ENCODE peak calls at places on chromosomes 5 and 9, in eight cellular contexts. I is GM19239; G is right cardiac atrium; Q is mammary epithelial cell; B is HEK293T; U is transverse colon; L is HT1080; H is stimulated activated CD8-positive, alpha-beta memory T cell treated with anti-CD3 and anti-CD28 coated beads, Interleukin-7, amount 100 ng/mL, for 24 hours. A is an unnamed sample.

GRCh38 chr9:128250839-128251558 is 24.8 kb downstream of the GOLGA2 start:
- DNase-seq in I (no peak), G (no peak), Q (no peak), B (no peak), U (no peak), L (no peak), H (no peak), A (no peak)

GRCh38 chr5:36334315-36334714 is 32.6 kb upstream of the RANBP3L start:
- DNase-seq in I (no peak), G (no peak), Q (no peak), B (no peak), U (no peak), L (no peak), H (no peak), A (no peak)

GRCh38 chr5:39501403-39501802 is 76.6 kb upstream of the DAB2 start:
- DNase-seq in I (no peak), G (peak), Q (no peak), B (no peak), U (no peak), L (peak), H (no peak), A (no peak)

GRCh38 chr9:74570879-74571512 is 73.9 kb downstream of the RORB start:
- DNase-seq in I (no peak), G (no peak), Q (peak), B (peak), U (no peak), L (peak), H (no peak), A (peak)

GRCh38 chr9:18393340-18394130 is 80.4 kb upstream of the ADAMTSL1 start:
- DNase-seq in I (no peak), G (peak), Q (peak), B (peak), U (peak), L (peak), H (no peak), A (no peak)

GRCh38 chr9:132201780-132202703 is 40.2 kb downstream of the NTNG2 start:
- DNase-seq in I (no peak), G (no peak), Q (no peak), B (no peak), U (no peak), L (no peak), H (no peak), A (no peak)

GRCh38 chr9:5843450-5844249 is 10.7 kb upstream of the ERMP1 start:
- DNase-seq in I (no peak), G (no peak), Q (no peak), B (peak), U (no peak), L (peak), H (no peak), A (no peak)

GRCh38 chr9:133726401-133727276 is 11.5 kb downstream of the SARDH start:
- DNase-seq in I (no peak), G (no peak), Q (peak), B (peak), U (peak), L (peak), H (peak), A (peak)

GRCh38 chr9:102779341-102779740 is 215.8 kb upstream of the CYLC2 start:
- DNase-seq in I (no peak), G (no peak), Q (no peak), B (no peak), U (no peak), L (peak), H (no peak), A (no peak)

GRCh38 chr5:84290161-84290560 is 94.5 kb downstream of the EDIL3 start:
- DNase-seq in I (no peak), G (no peak), Q (no peak), B (no peak), U (no peak), L (peak), H (no peak), A (no peak)

GRCh38 chr5:77015938-77016569 is 14.2 kb upstream of the AGGF1 start:
- DNase-seq in I (no peak), G (no peak), Q (peak), B (peak), U (no peak), L (peak), H (no peak), A (peak)

GRCh38 chr9:68794898-68795297 is 89.9 kb downstream of the PIP5K1B start:
- DNase-seq in I (no peak), G (no peak), Q (no peak), B (no peak), U (no peak), L (no peak), H (no peak), A (no peak)

GRCh38 chr5:60196382-60197113 is 303.0 kb upstream of the PDE4D start:
- DNase-seq in I (no peak), G (peak), Q (peak), B (no peak), U (no peak), L (peak), H (no peak), A (no peak)

GRCh38 chr9:81596671-81597426 is 92.5 kb downstream of the TLE1 start:
- DNase-seq in I (no peak), G (no peak), Q (no peak), B (no peak), U (no peak), L (no peak), H (no peak), A (no peak)

GRCh38 chr9:89655990-89656657 is 51.3 kb downstream of the GADD45G start:
- DNase-seq in I (no peak), G (no peak), Q (no peak), B (no peak), U (no peak), L (no peak), H (no peak), A (no peak)

GRCh38 chr9:131439224-131439623 is 45.3 kb downstream of the PRRC2B start:
- DNase-seq in I (no peak), G (no peak), Q (no peak), B (no peak), U (no peak), L (no peak), H (no peak), A (no peak)

GRCh38 chr5:82749453-82749852 is 327.7 kb downstream of the TMEM167A start:
- DNase-seq in I (no peak), G (no peak), Q (peak), B (no peak), U (no peak), L (peak), H (no peak), A (no peak)

GRCh38 chr5:56344594-56344993 is 111.5 kb upstream of the ANKRD55 start:
- DNase-seq in I (no peak), G (no peak), Q (no peak), B (no peak), U (no peak), L (no peak), H (no peak), A (no peak)

GRCh38 chr5:62778327-62779009 is 199.8 kb downstream of the LRRC70 start:
- DNase-seq in I (no peak), G (no peak), Q (no peak), B (no peak), U (no peak), L (no peak), H (no peak), A (no peak)

GRCh38 chr5:15183520-15183919 is 311.9 kb upstream of the ANKH start:
- DNase-seq in I (no peak), G (no peak), Q (no peak), B (no peak), U (no peak), L (no peak), H (no peak), A (no peak)

GRCh38 chr5:139462582-139463276 is at the start of gene ECSCR:
- DNase-seq in I (no peak), G (peak), Q (no peak), B (no peak), U (no peak), L (peak), H (no peak), A (no peak)

GRCh38 chr5:56516936-56517521 is 283.9 kb upstream of the ANKRD55 start:
- DNase-seq in I (no peak), G (peak), Q (peak), B (no peak), U (no peak), L (no peak), H (no peak), A (no peak)

GRCh38 chr9:111482656-111483418 is 1.3 kb downstream of the ECPAS start:
- DNase-seq in I (peak), G (peak), Q (peak), B (peak), U (peak), L (peak), H (peak), A (peak)

GRCh38 chr5:24547127-24547526 is 97.7 kb downstream of the CDH10 start:
- DNase-seq in I (no peak), G (no peak), Q (no peak), B (peak), U (no peak), L (no peak), H (no peak), A (no peak)

GRCh38 chr9:137606734-137607138 is 1.2 kb downstream of the ARRDC1 start:
- DNase-seq in I (no peak), G (no peak), Q (no peak), B (no peak), U (no peak), L (no peak), H (no peak), A (no peak)

GRCh38 chr5:153749941-153750340 is 259.5 kb downstream of the GRIA1 start:
- DNase-seq in I (no peak), G (no peak), Q (no peak), B (no peak), U (no peak), L (no peak), H (no peak), A (no peak)

GRCh38 chr9:93207326-93207814 is 23.4 kb downstream of the WNK2 start:
- DNase-seq in I (no peak), G (peak), Q (no peak), B (no peak), U (no peak), L (no peak), H (no peak), A (no peak)

GRCh38 chr9:107484117-107484723 is 5.3 kb downstream of the KLF4 start:
- DNase-seq in I (no peak), G (no peak), Q (peak), B (peak), U (peak), L (peak), H (no peak), A (peak)

GRCh38 chr5:170184737-170185136 is 48.0 kb upstream of the C5orf58 start:
- DNase-seq in I (no peak), G (no peak), Q (no peak), B (no peak), U (no peak), L (no peak), H (no peak), A (no peak)

GRCh38 chr5:14105717-14106435 is 37.3 kb upstream of the TRIO start:
- DNase-seq in I (no peak), G (no peak), Q (peak), B (no peak), U (no peak), L (peak), H (no peak), A (no peak)

GRCh38 chr5:27706832-27707231 is 668.4 kb upstream of the CDH9 start:
- DNase-seq in I (no peak), G (no peak), Q (peak), B (no peak), U (no peak), L (peak), H (no peak), A (no peak)

GRCh38 chr9:129887210-129888084 is 52.2 kb downstream of the USP20 start:
- DNase-seq in I (no peak), G (no peak), Q (no peak), B (no peak), U (peak), L (peak), H (no peak), A (no peak)

GRCh38 chr5:58268263-58268662 is 191.6 kb downstream of the PLK2 start:
- DNase-seq in I (no peak), G (no peak), Q (no peak), B (no peak), U (no peak), L (no peak), H (no peak), A (no peak)

GRCh38 chr9:68492801-68493200 is 47.9 kb downstream of the TMEM252 start:
- DNase-seq in I (no peak), G (no peak), Q (no peak), B (no peak), U (no peak), L (no peak), H (no peak), A (no peak)

GRCh38 chr9:108443278-108443633 is 412.5 kb downstream of the ACTL7B start:
- DNase-seq in I (no peak), G (no peak), Q (peak), B (no peak), U (no peak), L (no peak), H (no peak), A (no peak)

GRCh38 chr9:85900504-85901201 is 40.3 kb upstream of the NAA35 start:
- DNase-seq in I (peak), G (peak), Q (peak), B (peak), U (peak), L (peak), H (peak), A (peak)

GRCh38 chr9:89390068-89390555 is 71.8 kb downstream of the SECISBP2 start:
- DNase-seq in I (no peak), G (no peak), Q (no peak), B (no peak), U (no peak), L (no peak), H (no peak), A (no peak)

GRCh38 chr9:106403081-106403480 is 459.9 kb upstream of the ZNF462 start:
- DNase-seq in I (no peak), G (no peak), Q (peak), B (no peak), U (no peak), L (peak), H (no peak), A (no peak)

A was measured in GM20000.